ENCODE peak calls at places on chromosomes 11 and 22, in eight cellular contexts. One of them, this sample, is unnamed.

GRCh38 chr22:41274856-41275255 is 11.1 kb downstream of the RANGAP1 start:
- DNase-seq in HT-29: no peak
- DNase-seq in activated CD8-positive, alpha-beta memory T cell treated with anti-CD3 and anti-CD28 coated beads for 4 hours: no peak
- DNase-seq in IMR-90: no peak
- DNase-seq in T-cell: no peak
- DNase-seq in brain pericyte: no peak
- DNase-seq in B cell: no peak
- DNase-seq in aorta: no peak
- DNase-seq in this sample: no peak

GRCh38 chr11:113778111-113778910 is 1.3 kb upstream of the CLDN25 start:
- DNase-seq in aorta: peak; percentile 53
- DNase-seq in brain pericyte: no peak
- DNase-seq in HT-29: peak; percentile 5
- DNase-seq in B cell: no peak
- DNase-seq in T-cell: no peak
- DNase-seq in activated CD8-positive, alpha-beta memory T cell treated with anti-CD3 and anti-CD28 coated beads for 4 hours: no peak
- DNase-seq in IMR-90: peak; percentile 38
- DNase-seq in this sample: peak; percentile 40

GRCh38 chr22:26406118-26406517 is 22.9 kb upstream of the ASPHD2 start:
- DNase-seq in activated CD8-positive, alpha-beta memory T cell treated with anti-CD3 and anti-CD28 coated beads for 4 hours: no peak
- DNase-seq in brain pericyte: no peak
- DNase-seq in B cell: no peak
- DNase-seq in IMR-90: peak; percentile 66
- DNase-seq in T-cell: no peak
- DNase-seq in HT-29: no peak
- DNase-seq in aorta: no peak
- DNase-seq in this sample: no peak

GRCh38 chr11:44030276-44030932 is 17.4 kb upstream of the ACCSL start:
- DNase-seq in activated CD8-positive, alpha-beta memory T cell treated with anti-CD3 and anti-CD28 coated beads for 4 hours: no peak
- DNase-seq in T-cell: no peak
- DNase-seq in brain pericyte: no peak
- DNase-seq in HT-29: no peak
- DNase-seq in B cell: no peak
- DNase-seq in aorta: peak; percentile 88
- DNase-seq in IMR-90: peak; percentile 68
- DNase-seq in this sample: no peak

GRCh38 chr11:104320956-104321355 is 157.0 kb upstream of the PDGFD start:
- DNase-seq in aorta: no peak
- DNase-seq in activated CD8-positive, alpha-beta memory T cell treated with anti-CD3 and anti-CD28 coated beads for 4 hours: no peak
- DNase-seq in IMR-90: no peak
- DNase-seq in B cell: no peak
- DNase-seq in brain pericyte: no peak
- DNase-seq in T-cell: no peak
- DNase-seq in HT-29: no peak
- DNase-seq in this sample: no peak

GRCh38 chr22:35375031-35375430 is 5.9 kb upstream of the HMOX1 start:
- DNase-seq in aorta: no peak
- DNase-seq in B cell: no peak
- DNase-seq in T-cell: no peak
- DNase-seq in activated CD8-positive, alpha-beta memory T cell treated with anti-CD3 and anti-CD28 coated beads for 4 hours: no peak
- DNase-seq in brain pericyte: no peak
- DNase-seq in HT-29: no peak
- DNase-seq in IMR-90: peak; percentile 62
- DNase-seq in this sample: no peak

GRCh38 chr11:67032830-67033555 is 10.1 kb downstream of the SYT12 start:
- DNase-seq in aorta: peak; percentile 90
- DNase-seq in IMR-90: peak; percentile 94
- DNase-seq in brain pericyte: peak; percentile 68
- DNase-seq in B cell: no peak
- DNase-seq in activated CD8-positive, alpha-beta memory T cell treated with anti-CD3 and anti-CD28 coated beads for 4 hours: no peak
- DNase-seq in HT-29: no peak
- DNase-seq in T-cell: no peak
- DNase-seq in this sample: no peak

GRCh38 chr11:45147017-45147728 is 734 bp downstream of the PRDM11 start:
- DNase-seq in IMR-90: peak; percentile 94
- DNase-seq in aorta: peak; percentile 96
- DNase-seq in activated CD8-positive, alpha-beta memory T cell treated with anti-CD3 and anti-CD28 coated beads for 4 hours: peak; percentile 78
- DNase-seq in HT-29: peak; percentile 97
- DNase-seq in B cell: peak; percentile 99
- DNase-seq in brain pericyte: peak; percentile 78
- DNase-seq in T-cell: peak; percentile 92
- DNase-seq in this sample: peak; percentile 87

GRCh38 chr11:33045551-33046255 is 6.3 kb downstream of the TCP11L1 start:
- DNase-seq in IMR-90: no peak
- DNase-seq in HT-29: peak; percentile 30
- DNase-seq in activated CD8-positive, alpha-beta memory T cell treated with anti-CD3 and anti-CD28 coated beads for 4 hours: no peak
- DNase-seq in aorta: no peak
- DNase-seq in B cell: no peak
- DNase-seq in brain pericyte: no peak
- DNase-seq in T-cell: no peak
- DNase-seq in this sample: peak; percentile 53

GRCh38 chr22:49751318-49751967 is 76.2 kb downstream of the BRD1 start:
- DNase-seq in aorta: peak; percentile 26
- DNase-seq in HT-29: no peak
- DNase-seq in T-cell: no peak
- DNase-seq in B cell: peak; percentile 39
- DNase-seq in activated CD8-positive, alpha-beta memory T cell treated with anti-CD3 and anti-CD28 coated beads for 4 hours: no peak
- DNase-seq in IMR-90: no peak
- DNase-seq in brain pericyte: no peak
- DNase-seq in this sample: no peak

GRCh38 chr11:46122955-46123354 is 1.7 kb upstream of the PHF21A start:
- DNase-seq in B cell: no peak
- DNase-seq in HT-29: no peak
- DNase-seq in T-cell: no peak
- DNase-seq in aorta: no peak
- DNase-seq in activated CD8-positive, alpha-beta memory T cell treated with anti-CD3 and anti-CD28 coated beads for 4 hours: no peak
- DNase-seq in IMR-90: peak; percentile 53
- DNase-seq in brain pericyte: no peak
- DNase-seq in this sample: peak; percentile 27

GRCh38 chr11:68053981-68054812 is 15.4 kb downstream of the TCIRG1 start:
- DNase-seq in HT-29: no peak
- DNase-seq in B cell: no peak
- DNase-seq in brain pericyte: no peak
- DNase-seq in activated CD8-positive, alpha-beta memory T cell treated with anti-CD3 and anti-CD28 coated beads for 4 hours: no peak
- DNase-seq in aorta: no peak
- DNase-seq in T-cell: no peak
- DNase-seq in IMR-90: no peak
- DNase-seq in this sample: no peak

GRCh38 chr22:44541671-44542319 is 43.8 kb upstream of the RTL6 start:
- DNase-seq in T-cell: no peak
- DNase-seq in aorta: no peak
- DNase-seq in B cell: no peak
- DNase-seq in brain pericyte: no peak
- DNase-seq in activated CD8-positive, alpha-beta memory T cell treated with anti-CD3 and anti-CD28 coated beads for 4 hours: no peak
- DNase-seq in IMR-90: no peak
- DNase-seq in HT-29: no peak
- DNase-seq in this sample: no peak

GRCh38 chr11:65851083-65851579 is 6.8 kb downstream of the CFL1 start:
- DNase-seq in activated CD8-positive, alpha-beta memory T cell treated with anti-CD3 and anti-CD28 coated beads for 4 hours: no peak
- DNase-seq in T-cell: no peak
- DNase-seq in HT-29: peak; percentile 70
- DNase-seq in brain pericyte: no peak
- DNase-seq in aorta: no peak
- DNase-seq in IMR-90: no peak
- DNase-seq in B cell: no peak
- DNase-seq in this sample: no peak

GRCh38 chr11:118610220-118610772 is 2.9 kb downstream of the PHLDB1 start:
- DNase-seq in aorta: no peak
- DNase-seq in IMR-90: no peak
- DNase-seq in brain pericyte: no peak
- DNase-seq in activated CD8-positive, alpha-beta memory T cell treated with anti-CD3 and anti-CD28 coated beads for 4 hours: no peak
- DNase-seq in HT-29: no peak
- DNase-seq in B cell: no peak
- DNase-seq in T-cell: no peak
- DNase-seq in this sample: no peak

GRCh38 chr11:1260023-1260501 is 37.2 kb downstream of the MUC5B start:
- DNase-seq in IMR-90: no peak
- DNase-seq in brain pericyte: no peak
- DNase-seq in activated CD8-positive, alpha-beta memory T cell treated with anti-CD3 and anti-CD28 coated beads for 4 hours: no peak
- DNase-seq in T-cell: peak; percentile 10
- DNase-seq in B cell: no peak
- DNase-seq in aorta: no peak
- DNase-seq in HT-29: peak; percentile 54
- DNase-seq in this sample: peak; percentile 37

GRCh38 chr11:19934828-19935259 is 222.2 kb downstream of the NAV2 start:
- DNase-seq in T-cell: no peak
- DNase-seq in HT-29: no peak
- DNase-seq in IMR-90: peak; percentile 89
- DNase-seq in aorta: peak; percentile 68
- DNase-seq in B cell: no peak
- DNase-seq in activated CD8-positive, alpha-beta memory T cell treated with anti-CD3 and anti-CD28 coated beads for 4 hours: no peak
- DNase-seq in brain pericyte: no peak
- DNase-seq in this sample: no peak

GRCh38 chr11:46006418-46007070 is 84.1 kb downstream of the LARGE2 start:
- DNase-seq in HT-29: peak; percentile 94
- DNase-seq in activated CD8-positive, alpha-beta memory T cell treated with anti-CD3 and anti-CD28 coated beads for 4 hours: no peak
- DNase-seq in aorta: no peak
- DNase-seq in T-cell: peak; percentile 22
- DNase-seq in brain pericyte: peak; percentile 41
- DNase-seq in IMR-90: peak; percentile 84
- DNase-seq in B cell: peak; percentile 52
- DNase-seq in this sample: peak; percentile 71

GRCh38 chr22:47207846-47208554 is 445.6 kb downstream of the TBC1D22A start:
- DNase-seq in T-cell: no peak
- DNase-seq in HT-29: no peak
- DNase-seq in aorta: no peak
- DNase-seq in brain pericyte: no peak
- DNase-seq in IMR-90: no peak
- DNase-seq in B cell: no peak
- DNase-seq in activated CD8-positive, alpha-beta memory T cell treated with anti-CD3 and anti-CD28 coated beads for 4 hours: no peak
- DNase-seq in this sample: no peak

GRCh38 chr11:85752890-85753581 is 57.9 kb downstream of the SYTL2 start:
- DNase-seq in activated CD8-positive, alpha-beta memory T cell treated with anti-CD3 and anti-CD28 coated beads for 4 hours: peak; percentile 90
- DNase-seq in brain pericyte: no peak
- DNase-seq in HT-29: no peak
- DNase-seq in T-cell: peak; percentile 96
- DNase-seq in B cell: no peak
- DNase-seq in aorta: peak; percentile 56
- DNase-seq in IMR-90: no peak
- DNase-seq in this sample: no peak

GRCh38 chr11:74681686-74682651 is 49.3 kb downstream of the CHRDL2 start:
- DNase-seq in aorta: peak; percentile 49
- DNase-seq in activated CD8-positive, alpha-beta memory T cell treated with anti-CD3 and anti-CD28 coated beads for 4 hours: no peak
- DNase-seq in HT-29: no peak
- DNase-seq in B cell: no peak
- DNase-seq in IMR-90: peak; percentile 40
- DNase-seq in T-cell: no peak
- DNase-seq in brain pericyte: no peak
- DNase-seq in this sample: no peak